ENCODE peak calls at places on chromosomes 2 and 18, in nine cellular contexts. B is PC-3; M is CD8-positive, alpha-beta memory T cell; R is iPS DF 6.9; G is HepG2; L is neuronal stem cell; T is sigmoid colon; Q is CD8-positive, alpha-beta T cell; X is body of pancreas. K is an unnamed sample. For H3K9me3 and H3K27me3, the result is how much of the 10 kb centered on the place peaks cover.

GRCh38 chr18:55280515-55280914 is 307.5 kb downstream of the TCF4 start:
- DNase-seq in L (no peak), Q (no peak), X (no peak), M (no peak), B (no peak), R (no peak), T (no peak), G (no peak), K (no peak)

GRCh38 chr18:78521744-78522143 is 457.9 kb upstream of the SALL3 start:
- DNase-seq in R (no peak), X (no peak), L (no peak), G (no peak), Q (no peak), B (no peak), T (no peak), M (no peak), K (no peak)

GRCh38 chr2:125853626-125854025 is 802.3 kb upstream of the GYPC start:
- DNase-seq in L (no peak), R (no peak), B (no peak), X (no peak), Q (no peak), M (no peak), G (no peak), T (no peak), K (no peak)

GRCh38 chr2:127526940-127527804 is 883 bp upstream of the IWS1 start:
- DNase-seq in L (peak), T (no peak), R (no peak), B (peak), G (peak), M (no peak), X (no peak), Q (no peak), K (no peak)

GRCh38 chr2:85922210-85922609 is 33.4 kb upstream of the ST3GAL5 start:
- DNase-seq in R (no peak), X (no peak), M (no peak), Q (no peak), L (no peak), G (no peak), B (peak), T (no peak), K (no peak)

GRCh38 chr2:241636983-241637232 is at the start of gene THAP4:
- DNase-seq in T (peak), R (no peak), L (no peak), M (peak), B (no peak), Q (peak), G (no peak), X (peak), K (peak)

GRCh38 chr2:186459009-186459408 is 27.1 kb upstream of the ZC3H15 start:
- DNase-seq in R (no peak), L (no peak), X (no peak), M (no peak), T (no peak), G (peak), B (peak), Q (no peak), K (no peak)

GRCh38 chr18:67574749-67575148 is 58.2 kb upstream of the DSEL start:
- DNase-seq in L (no peak), X (no peak), R (no peak), T (no peak), B (no peak), G (no peak), Q (no peak), M (no peak), K (no peak)

GRCh38 chr18:48105317-48105716 is 174.9 kb upstream of the SMAD2 start:
- DNase-seq in L (no peak), X (no peak), G (no peak), B (no peak), R (no peak), Q (no peak), M (no peak), T (no peak), K (no peak)

GRCh38 chr2:44579837-44580230 is 218.1 kb downstream of the CAMKMT start:
- DNase-seq in T (no peak), R (no peak), L (no peak), M (no peak), G (no peak), Q (no peak), X (no peak), B (no peak), K (peak)

GRCh38 chr2:233448220-233448559 is 93.9 kb downstream of the DGKD start:
- DNase-seq in Q (no peak), G (peak), T (peak), X (no peak), R (no peak), M (peak), L (no peak), B (peak), K (peak)

GRCh38 chr2:88932677-88933076 is 241.2 kb downstream of the RPIA start:
- DNase-seq in X (no peak), Q (no peak), G (no peak), M (no peak), B (no peak), L (no peak), R (no peak), T (no peak), K (no peak)

GRCh38 chr2:215828528-215829184 is 184.7 kb downstream of the MREG start:
- DNase-seq in Q (no peak), R (peak), T (peak), L (peak), X (peak), G (peak), B (peak), M (no peak), K (peak)

GRCh38 chr2:64767670-64768425 is 114.1 kb upstream of the SERTAD2 start:
- DNase-seq in M (peak), B (peak), T (peak), R (no peak), G (peak), L (peak), Q (peak), X (peak), K (peak)

GRCh38 chr2:96878796-96879544 is 9.1 kb upstream of the SEMA4C start:
- DNase-seq in B (no peak), Q (no peak), R (no peak), M (no peak), T (no peak), X (no peak), G (no peak), L (no peak), K (no peak)

GRCh38 chr2:7225848-7226247 is 308.6 kb downstream of the RNF144A start:
- DNase-seq in M (no peak), T (no peak), Q (no peak), B (no peak), L (no peak), G (no peak), R (no peak), X (no peak), K (no peak)

GRCh38 chr2:23411752-23412431 is 26.9 kb downstream of the KLHL29 start:
- DNase-seq in R (no peak), B (peak), Q (no peak), L (no peak), X (no peak), G (no peak), M (no peak), T (no peak), K (peak)

GRCh38 chr2:53445376-53446072 is 322.1 kb upstream of the CHAC2 start:
- DNase-seq in B (peak), Q (no peak), L (no peak), X (no peak), G (no peak), R (no peak), T (no peak), M (no peak), K (no peak)

GRCh38 chr2:71882949-71883472 is 264.7 kb downstream of the CYP26B1 start:
- DNase-seq in L (no peak), T (peak), M (no peak), B (peak), R (no peak), G (peak), Q (no peak), X (peak), K (no peak)

GRCh38 chr2:234615643-234616356 is 118.9 kb upstream of the ARL4C start:
- DNase-seq in G (peak), T (no peak), X (no peak), B (peak), M (no peak), Q (no peak), R (no peak), L (no peak), K (no peak)

GRCh38 chr2:46569766-46570165 is 90.4 kb downstream of the TMEM247 start:
- DNase-seq in Q (no peak), G (no peak), X (no peak), M (no peak), T (no peak), L (no peak), R (no peak), B (no peak), K (no peak)

GRCh38 chr2:157489981-157490380 is 46.1 kb upstream of the CYTIP start:
- DNase-seq in L (no peak), B (no peak), M (no peak), G (no peak), R (no peak), T (no peak), X (no peak), Q (no peak), K (no peak)

GRCh38 chr2:15655123-15655887 is 63.6 kb downstream of the DDX1 start:
- DNase-seq in L (no peak), Q (no peak), G (no peak), R (no peak), B (no peak), X (no peak), T (no peak), M (no peak), K (no peak)

GRCh38 chr2:218271487-218271797 is 1.1 kb downstream of the PNKD start:
- DNase-seq in L (no peak), M (no peak), Q (no peak), X (no peak), T (no peak), B (peak), G (no peak), R (no peak), K (no peak)

GRCh38 chr2:159968282-159968900 is 94.0 kb downstream of the PLA2R1 start:
- DNase-seq in X (no peak), R (peak), Q (no peak), B (peak), G (peak), M (no peak), L (peak), T (no peak), K (peak)

GRCh38 chr2:130300258-130300969 is 42.3 kb upstream of the IMP4 start:
- DNase-seq in M (no peak), L (no peak), B (no peak), G (no peak), X (no peak), Q (no peak), R (no peak), T (no peak), K (no peak)

GRCh38 chr2:190607657-190608357 is 41.1 kb upstream of the NAB1 start:
- DNase-seq in R (no peak), B (peak), G (no peak), T (no peak), X (no peak), L (no peak), M (no peak), Q (no peak), K (no peak)

GRCh38 chr2:18834341-18834740 is 245.0 kb upstream of the NT5C1B start:
- DNase-seq in T (no peak), X (no peak), Q (no peak), B (peak), L (no peak), R (no peak), M (no peak), G (no peak), K (no peak)

GRCh38 chr2:100046961-100047950 is 95.1 kb downstream of the AFF3 start:
- DNase-seq in M (no peak), Q (no peak), B (no peak), R (no peak), L (no peak), X (no peak), T (no peak), G (no peak), K (no peak)

GRCh38 chr2:23697676-23698075 is 229.2 kb downstream of the ATAD2B start:
- DNase-seq in B (peak), X (no peak), Q (no peak), M (no peak), R (no peak), L (no peak), G (no peak), T (no peak), K (no peak)

GRCh38 chr18:26483633-26484032 is 64.7 kb downstream of the KCTD1 start:
- DNase-seq in L (no peak), B (no peak), Q (no peak), M (no peak), T (no peak), X (no peak), G (no peak), R (no peak), K (peak)

GRCh38 chr2:205822578-205822977 is 140.3 kb downstream of the NRP2 start:
- DNase-seq in R (no peak), M (no peak), T (no peak), X (no peak), L (no peak), Q (no peak), B (peak), G (no peak), K (no peak)

GRCh38 chr2:26671691-26672090 is 20.8 kb upstream of the KCNK3 start:
- DNase-seq in L (no peak), X (no peak), M (no peak), B (peak), R (no peak), T (peak), G (no peak), Q (no peak), K (no peak)

GRCh38 chr2:13135856-13136255 is 419.1 kb downstream of the TRIB2 start:
- DNase-seq in Q (no peak), G (no peak), X (no peak), R (no peak), M (no peak), T (no peak), B (no peak), L (no peak), K (no peak)

GRCh38 chr18:71371951-71372605 is 1083.2 kb downstream of the SOCS6 start:
- DNase-seq in G (no peak), L (no peak), X (no peak), B (no peak), T (no peak), R (no peak), M (no peak), Q (no peak), K (no peak)
- H3K9me3 ChIP-seq in G (under half), L (under half), X (under half), B (under half), T (under half), R (under half), M (under half), Q (under half), K (under half)

GRCh38 chr2:28693223-28693622 is 58.4 kb upstream of the PPP1CB start:
- DNase-seq in B (no peak), R (no peak), X (no peak), G (no peak), T (no peak), Q (no peak), L (no peak), M (no peak), K (no peak)
- H3K27me3 ChIP-seq in B (under half), R (under half), X (under half), G (under half), T (under half), Q (under half), L (under half), M (under half), K (under half)

GRCh38 chr18:31978616-31979015 is 35.7 kb upstream of the TRAPPC8 start:
- DNase-seq in G (no peak), M (no peak), Q (no peak), T (no peak), R (no peak), X (no peak), L (no peak), B (no peak), K (no peak)
- H3K9me3 ChIP-seq in G (under half), M (under half), Q (under half), T (under half), R (under half), X (under half), L (under half), B (under half), K (under half)

DNA sequence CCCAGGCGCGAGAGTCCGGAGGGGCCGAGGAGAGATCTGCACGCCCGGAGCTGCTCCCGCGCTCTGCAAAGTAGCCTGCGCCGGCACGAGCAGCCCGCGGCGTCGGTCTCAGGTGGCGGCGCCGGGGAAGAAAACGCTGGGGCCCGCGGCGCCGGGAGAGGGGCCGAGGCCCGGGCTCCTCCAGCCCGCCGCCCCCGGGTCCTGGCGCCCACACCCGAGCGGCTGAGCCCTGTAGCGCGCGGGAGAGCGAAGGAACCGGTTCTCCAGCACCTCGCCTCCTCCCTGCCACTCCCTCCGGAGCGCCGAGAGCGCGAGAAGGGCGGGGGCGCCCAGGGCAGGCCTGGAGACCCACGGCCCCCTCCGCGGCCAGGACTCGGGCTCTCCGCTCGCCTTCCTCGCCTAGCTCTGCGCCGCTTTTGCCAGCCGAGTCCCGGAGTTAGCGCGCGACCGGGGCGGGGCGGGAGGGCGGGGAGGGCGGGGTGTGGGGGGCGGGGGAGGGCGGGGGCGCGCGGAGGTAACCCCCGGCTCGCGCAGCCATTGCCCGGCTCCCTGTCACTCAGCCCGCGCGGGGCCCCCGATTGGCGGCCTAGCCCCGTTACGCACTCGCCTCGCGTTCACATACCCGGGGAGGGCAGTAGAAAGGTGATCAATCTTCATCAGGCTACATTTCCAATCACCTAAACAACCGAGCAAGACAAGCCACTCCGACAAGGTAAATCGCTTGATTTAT is at the start of gene OTX1:
- DNase-seq in T (peak), G (peak), X (peak), M (peak), R (no peak), L (peak), B (peak), Q (no peak), K (peak)
- H3K27me3 ChIP-seq in T (half or more), G (under half), X (under half), M (under half), R (half or more), L (under half), B (under half), Q (half or more), K (half or more)

GRCh38 chr18:74623047-74623816 is 25.6 kb downstream of the ZNF407 start:
- DNase-seq in B (peak), T (no peak), G (no peak), Q (no peak), R (no peak), M (no peak), L (no peak), X (no peak), K (peak)

GRCh38 chr18:74622079-74622478 is 24.4 kb downstream of the ZNF407 start:
- DNase-seq in M (no peak), B (no peak), G (no peak), Q (no peak), R (no peak), X (no peak), L (no peak), T (no peak), K (no peak)

GRCh38 chr18:74626311-74626874 is 28.7 kb downstream of the ZNF407 start:
- DNase-seq in X (no peak), L (no peak), R (no peak), M (no peak), B (no peak), G (no peak), T (no peak), Q (no peak), K (no peak)

GRCh38 chr18:74625157-74625556 is 27.5 kb downstream of the ZNF407 start:
- DNase-seq in Q (no peak), L (no peak), M (no peak), T (no peak), B (no peak), R (no peak), X (no peak), G (no peak), K (no peak)

GRCh38 chr18:74624491-74624890 is 26.8 kb downstream of the ZNF407 start:
- DNase-seq in X (no peak), B (no peak), R (no peak), G (no peak), L (no peak), M (no peak), T (no peak), Q (no peak), K (no peak)
- H3K9me3 ChIP-seq in X (under half), B (under half), R (under half), G (under half), L (under half), M (under half), T (under half), Q (under half), K (under half)

GRCh38 chr2:9708683-9709538 is 78.1 kb upstream of the YWHAQ start:
- DNase-seq in Q (no peak), T (no peak), M (no peak), X (no peak), G (no peak), B (no peak), R (no peak), L (no peak), K (no peak)
- H3K27me3 ChIP-seq in Q (under half), T (under half), M (under half), X (under half), G (under half), B (under half), R (under half), L (under half), K (under half)

GRCh38 chr2:200396726-200397348 is 90.3 kb downstream of the SPATS2L start:
- DNase-seq in T (no peak), R (no peak), B (peak), Q (no peak), M (no peak), G (no peak), L (no peak), X (no peak), K (peak)

GRCh38 chr2:200399046-200399445 is 92.6 kb downstream of the SPATS2L start:
- DNase-seq in X (no peak), M (no peak), L (no peak), T (no peak), Q (no peak), B (peak), G (no peak), R (no peak), K (peak)

GRCh38 chr2:200399636-200400035 is 93.1 kb downstream of the SPATS2L start:
- DNase-seq in Q (no peak), B (no peak), G (no peak), X (no peak), M (no peak), L (no peak), T (no peak), R (no peak), K (no peak)

GRCh38 chr2:200394045-200394444 is 87.6 kb downstream of the SPATS2L start:
- DNase-seq in R (no peak), M (no peak), Q (no peak), G (no peak), L (no peak), B (no peak), X (no peak), T (no peak), K (no peak)

GRCh38 chr2:200397785-200398184 is 91.3 kb downstream of the SPATS2L start:
- DNase-seq in G (no peak), X (no peak), R (no peak), B (peak), Q (no peak), T (no peak), L (no peak), M (no peak), K (no peak)
- H3K9me3 ChIP-seq in G (under half), X (under half), R (under half), B (under half), Q (under half), T (under half), L (under half), M (under half), K (under half)

K was measured in cardiac muscle cell.